ENCODE peak calls at places on chromosomes 16 and 17, in six cellular contexts. S is H7, N is T1000, U is naive B cell, Z is GM13976, V is skeletal muscle cell. I is an unnamed sample.

GRCh38 chr17:42118545-42118944 is 2.6 kb downstream of the KAT2A start:
- DNase-seq in S (peak; percentile 84), N (no peak), U (peak; percentile 38), Z (peak; percentile 67), V (no peak), I (peak; percentile 37)

GRCh38 chr17:44222112-44222869 is 2.8 kb upstream of the UBTF start:
- DNase-seq in S (peak; percentile 93), N (peak; percentile 31), U (peak; percentile 39), Z (peak; percentile 80), V (peak; percentile 75), I (peak; percentile 88)

GRCh38 chr17:61425682-61426481 is 26.2 kb downstream of the TBX2 start:
- DNase-seq in S (peak; percentile 51), N (no peak), U (no peak), Z (no peak), V (no peak), I (no peak)

GRCh38 chr16:2514333-2515179 is 804 bp downstream of the ATP6V0C start:
- DNase-seq in S (peak; percentile 86), N (no peak), U (no peak), Z (no peak), V (no peak), I (no peak)

GRCh38 chr17:40097931-40098845 is 2.2 kb downstream of the NR1D1 start:
- DNase-seq in S (peak; percentile 40), N (no peak), U (no peak), Z (no peak), V (no peak), I (peak; percentile 43)

GRCh38 chr17:72590382-72590781 is 469.6 kb downstream of the SOX9 start:
- DNase-seq in S (no peak), N (no peak), U (no peak), Z (no peak), V (no peak), I (peak; percentile 33)

GRCh38 chr16:67399749-67400704 is 6.7 kb upstream of the TPPP3 start:
- DNase-seq in S (peak; percentile 69), N (no peak), U (no peak), Z (no peak), V (no peak), I (no peak)

GRCh38 chr17:32546031-32546444 is 59.2 kb downstream of the CDK5R1 start:
- DNase-seq in S (peak; percentile 75), N (no peak), U (no peak), Z (no peak), V (no peak), I (no peak)

GRCh38 chr16:55426865-55427484 is 52.0 kb upstream of the MMP2 start:
- DNase-seq in S (no peak), N (no peak), U (no peak), Z (no peak), V (no peak), I (no peak)

GRCh38 chr16:77833906-77834599 is 45.7 kb downstream of the VAT1L start:
- DNase-seq in S (peak; percentile 54), N (no peak), U (no peak), Z (no peak), V (peak; percentile 45), I (peak; percentile 78)

GRCh38 chr17:17161121-17161520 is 45.0 kb downstream of the PLD6 start:
- DNase-seq in S (no peak), N (no peak), U (no peak), Z (no peak), V (no peak), I (no peak)

GRCh38 chr16:77922355-77922754 is 100.0 kb upstream of the CLEC3A start:
- DNase-seq in S (no peak), N (no peak), U (no peak), Z (no peak), V (no peak), I (no peak)

GRCh38 chr17:34445145-34445544 is 82.1 kb upstream of the CCL1 start:
- DNase-seq in S (no peak), N (no peak), U (no peak), Z (no peak), V (no peak), I (no peak)

I was measured in mesenchymal stem cell.